ENCODE peak calls at places on chromosomes 13 and 19, in eight cellular contexts. O is COR-L47; N is breast epithelium; W is HCEC 1CT; G is caudate nucleus; A is GM20000; R is stimulated activated CD8-positive, alpha-beta memory T cell treated with anti-CD3 and anti-CD28 coated beads, Interleukin-15, amount 100 ng/mL, for 24 hours; S is adrenal gland. Z is an unnamed sample.
A peak's percentile ranks its signal among the peaks of the same experiment; 100 is the strongest.

GRCh38 chr13:100130092-100130491 is 41.2 kb downstream of the PCCA start:
- DNase-seq in O (no peak), N (no peak), W (no peak), G (no peak), A (no peak), R (no peak), S (no peak), Z (no peak)

GRCh38 chr13:46684287-46685001 is 112.5 kb downstream of the ESD start:
- DNase-seq in O (no peak), N (no peak), W (no peak), G (no peak), A (no peak), R (no peak), S (no peak), Z (peak; percentile 17)

GRCh38 chr13:109873351-109874123 is 87.2 kb upstream of the IRS2 start:
- DNase-seq in O (no peak), N (no peak), W (no peak), G (no peak), A (no peak), R (no peak), S (no peak), Z (no peak)

GRCh38 chr13:77383097-77383496 is 56.2 kb upstream of the MYCBP2 start:
- DNase-seq in O (no peak), N (no peak), W (no peak), G (no peak), A (no peak), R (no peak), S (no peak), Z (no peak)

GRCh38 chr13:87777395-87777794 is 106.2 kb downstream of the SLITRK5 start:
- DNase-seq in O (no peak), N (no peak), W (peak; percentile 52), G (no peak), A (no peak), R (no peak), S (no peak), Z (peak; percentile 59)

GRCh38 chr19:47186337-47187022 is 44.5 kb downstream of the BBC3 start:
- DNase-seq in O (no peak), N (no peak), W (no peak), G (no peak), A (peak; percentile 90), R (peak; percentile 29), S (no peak), Z (no peak)

GRCh38 chr13:109874444-109874920 is 88.1 kb upstream of the IRS2 start:
- DNase-seq in O (no peak), N (no peak), W (no peak), G (no peak), A (no peak), R (no peak), S (no peak), Z (no peak)

GRCh38 chr19:12244370-12244769 is 50.3 kb downstream of the ZNF44 start:
- DNase-seq in O (no peak), N (no peak), W (no peak), G (no peak), A (no peak), R (no peak), S (no peak), Z (peak; percentile 5)

GRCh38 chr13:114106991-114107685 is 25.3 kb downstream of the RASA3 start:
- DNase-seq in O (no peak), N (no peak), W (no peak), G (no peak), A (no peak), R (no peak), S (no peak), Z (no peak)

GRCh38 chr13:36857273-36857672 is 38.3 kb downstream of the RFXAP start:
- DNase-seq in O (no peak), N (no peak), W (no peak), G (no peak), A (no peak), R (no peak), S (no peak), Z (no peak)

GRCh38 chr13:112842343-112842856 is 126.6 kb upstream of the MCF2L start:
- DNase-seq in O (no peak), N (no peak), W (no peak), G (no peak), A (peak; percentile 49), R (no peak), S (no peak), Z (no peak)

GRCh38 chr19:51246153-51246552 is 4.7 kb upstream of the SIGLECL1 start:
- DNase-seq in O (no peak), N (no peak), W (no peak), G (no peak), A (no peak), R (no peak), S (no peak), Z (peak; percentile 9)

GRCh38 chr19:46602392-46603194 is 1.5 kb downstream of the CALM3 start:
- DNase-seq in O (no peak), N (peak; percentile 17), W (no peak), G (no peak), A (peak; percentile 7), R (no peak), S (peak; percentile 80), Z (peak; percentile 28)

GRCh38 chr19:43430142-43430710 is 15.5 kb downstream of the TEX101 start:
- DNase-seq in O (no peak), N (no peak), W (no peak), G (no peak), A (no peak), R (no peak), S (no peak), Z (peak; percentile 36)

GRCh38 chr19:2166741-2167738 is 3.3 kb downstream of the DOT1L start:
- DNase-seq in O (no peak), N (peak; percentile 80), W (peak; percentile 62), G (peak; percentile 50), A (no peak), R (no peak), S (peak; percentile 93), Z (peak; percentile 86)

GRCh38 chr19:13014101-13014920 is 19.0 kb downstream of the NFIX start:
- DNase-seq in O (no peak), N (no peak), W (peak; percentile 54), G (peak; percentile 63), A (peak; percentile 27), R (no peak), S (no peak), Z (no peak)

GRCh38 chr13:33606692-33607091 is 211.3 kb upstream of the RFC3 start:
- DNase-seq in O (peak; percentile 1), N (no peak), W (no peak), G (no peak), A (no peak), R (no peak), S (no peak), Z (peak; percentile 8)

GRCh38 chr19:19873381-19873780 is 7.7 kb downstream of the ZNF253 start:
- DNase-seq in O (no peak), N (no peak), W (no peak), G (no peak), A (no peak), R (no peak), S (no peak), Z (peak; percentile 23)

GRCh38 chr19:48913114-48913513 is 13.0 kb downstream of the NUCB1 start:
- DNase-seq in O (no peak), N (no peak), W (no peak), G (no peak), A (peak; percentile 41), R (no peak), S (no peak), Z (peak; percentile 47)

Z was measured in ELR.